ENCODE peak calls at places on chromosomes 11 and 22, in five cellular contexts. A is vagina, D is IMR-90, O is prostate gland, I is uterus. B is an unnamed sample. For H3K9me3, the result is how much of the 10 kb centered on the place peaks cover.

GRCh38 chr22:19708323-19709011 is 5.8 kb upstream of the SEPTIN5 start:
- DNase-seq in D (no peak), O (no peak), A (no peak), I (no peak), B (no peak)

GRCh38 chr22:17199131-17199731 is 20.0 kb downstream of the ADA2 start:
- DNase-seq in A (no peak), I (peak), D (peak), O (no peak), B (peak)

GRCh38 chr22:32695451-32695891 is 106.0 kb upstream of the TIMP3 start:
- DNase-seq in D (peak), I (no peak), O (no peak), A (no peak), B (no peak)

GRCh38 chr11:19892387-19892786 is 179.8 kb downstream of the NAV2 start:
- DNase-seq in I (no peak), O (no peak), D (no peak), A (no peak), B (no peak)

GRCh38 chr22:40509401-40510134 is 127.0 kb downstream of the MRTFA start:
- DNase-seq in D (peak), O (no peak), A (no peak), I (peak), B (peak)

GRCh38 chr11:129766858-129767604 is 48.6 kb upstream of the TMEM45B start:
- DNase-seq in A (no peak), O (no peak), D (peak), I (no peak), B (no peak)

GRCh38 chr11:108618529-108618928 is 25.0 kb upstream of the EXPH5 start:
- DNase-seq in O (no peak), D (no peak), A (no peak), I (no peak), B (no peak)

GRCh38 chr22:23032681-23033080 is 37.6 kb upstream of the GNAZ start:
- DNase-seq in O (no peak), D (no peak), A (no peak), I (no peak), B (no peak)

GRCh38 chr22:19169002-19169946 is 9.3 kb downstream of the SLC25A1 start:
- DNase-seq in D (no peak), O (no peak), I (no peak), A (no peak), B (no peak)

GRCh38 chr11:13391217-13391616 is 71.8 kb downstream of the BTBD10 start:
- DNase-seq in D (no peak), A (no peak), I (no peak), O (no peak), B (no peak)

GRCh38 chr11:106302416-106302815 is 225.0 kb downstream of the AASDHPPT start:
- DNase-seq in I (no peak), O (no peak), D (no peak), A (no peak), B (no peak)

GRCh38 chr11:106309070-106309684 is 231.7 kb downstream of the AASDHPPT start:
- DNase-seq in A (no peak), I (no peak), O (no peak), D (no peak), B (no peak)

GRCh38 chr11:106306942-106307341 is 229.5 kb downstream of the AASDHPPT start:
- DNase-seq in A (no peak), I (no peak), D (no peak), O (no peak), B (peak)

GRCh38 chr11:106305458-106305857 is 228.0 kb downstream of the AASDHPPT start:
- DNase-seq in I (no peak), A (no peak), D (no peak), O (no peak), B (no peak)

GRCh38 chr11:106304274-106304673 is 226.8 kb downstream of the AASDHPPT start:
- DNase-seq in O (no peak), A (no peak), I (no peak), D (peak), B (no peak)
- H3K9me3 ChIP-seq in O (under half), A (under half), I (under half), D (under half), B (under half)

GRCh38 chr11:26761382-26761781 is 39.5 kb upstream of the SLC5A12 start:
- DNase-seq in I (no peak), D (no peak), O (no peak), A (no peak), B (no peak)
- H3K27ac ChIP-seq in I (no peak), D (no peak), O (no peak), A (no peak), B (no peak)

DNA sequence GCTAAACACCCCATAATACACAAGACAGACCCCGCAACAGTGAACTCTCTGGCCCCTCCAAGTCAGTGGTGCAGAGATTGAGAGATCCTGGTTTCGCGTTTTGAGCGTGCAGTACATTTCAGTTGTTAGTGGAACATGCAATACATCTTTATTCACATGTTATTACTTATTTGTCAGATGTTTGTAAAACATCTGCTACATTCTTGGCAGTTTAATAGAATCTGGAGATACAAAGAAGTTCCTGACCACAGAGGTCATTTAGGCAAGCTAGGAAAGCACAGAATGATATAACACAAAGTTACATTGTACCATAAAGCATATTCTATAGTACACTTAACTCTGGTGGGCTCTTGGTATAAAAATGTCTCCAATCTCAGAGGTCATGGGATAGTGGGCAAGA is 41.5 kb downstream of the ST3GAL4 start:
- DNase-seq in I (no peak), O (no peak), D (no peak), A (no peak), B (no peak)
- TF ChIP-seq POLR2A in I (no peak), O (no peak), D (no peak), A (no peak), B (no peak)

GRCh38 chr11:126892781-126893180 is 107.8 kb downstream of the KIRREL3 start:
- DNase-seq in O (no peak), D (no peak), A (no peak), I (no peak), B (no peak)

GRCh38 chr11:126896025-126896424 is 104.5 kb downstream of the KIRREL3 start:
- DNase-seq in O (no peak), A (no peak), I (no peak), D (no peak), B (no peak)

GRCh38 chr11:126891556-126892217 is 108.9 kb downstream of the KIRREL3 start:
- DNase-seq in D (no peak), I (no peak), O (no peak), A (no peak), B (no peak)

GRCh38 chr11:126890561-126890960 is 110.0 kb downstream of the KIRREL3 start:
- DNase-seq in A (no peak), D (no peak), O (no peak), I (no peak), B (no peak)

DNA sequence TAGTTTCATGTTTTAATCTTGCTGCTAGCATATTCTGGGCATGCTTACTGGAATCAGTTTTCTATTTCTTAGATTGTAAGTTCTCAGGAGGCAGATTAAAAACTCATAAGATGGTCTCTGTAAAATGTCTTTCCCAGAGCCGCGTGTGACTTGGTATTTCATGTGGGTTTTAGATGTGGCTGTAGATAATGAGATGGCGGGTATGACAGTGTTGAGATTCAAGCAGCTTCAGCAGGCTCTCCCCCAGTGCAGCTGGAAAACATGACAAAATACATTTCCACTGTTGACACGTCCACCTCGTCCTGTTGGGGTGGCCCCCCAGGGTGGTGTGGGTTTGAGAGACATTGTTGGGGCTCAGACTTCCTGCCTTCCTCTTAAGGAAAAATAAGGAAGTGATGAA is 106.8 kb downstream of the KIRREL3 start:
- DNase-seq in I (no peak), O (no peak), A (no peak), D (no peak), B (no peak)
- H3K9me3 ChIP-seq in I (under half), O (under half), A (under half), D (under half), B (under half)

B was measured in body of pancreas.